ENCODE peak calls at places on chromosomes 1 and 21, in five cellular contexts. One of them, this sample, is unnamed.

GRCh38 chr1:201142011-201142853 is 12.0 kb downstream of the TMEM9 start:
- DNase-seq in activated T-cell treated with anti-CD3 and anti-CD28 coated beads, Interleukin-2, amount 50 U/mL, for 72 hours: no peak
- DNase-seq in NCI-H1092 treated with DMSO at 0.1 percent for 48 hours: no peak
- DNase-seq in fibroblast of lung: no peak
- DNase-seq in putamen: no peak
- DNase-seq in this sample: peak; percentile 24

GRCh38 chr1:205356424-205357151 is at the start of gene KLHDC8A:
- DNase-seq in activated T-cell treated with anti-CD3 and anti-CD28 coated beads, Interleukin-2, amount 50 U/mL, for 72 hours: no peak
- DNase-seq in putamen: no peak
- DNase-seq in NCI-H1092 treated with DMSO at 0.1 percent for 48 hours: peak; percentile 91
- DNase-seq in fibroblast of lung: peak; percentile 51
- DNase-seq in this sample: peak; percentile 51

GRCh38 chr1:172354291-172354940 is 66.1 kb upstream of the C1orf105 start:
- DNase-seq in NCI-H1092 treated with DMSO at 0.1 percent for 48 hours: no peak
- DNase-seq in activated T-cell treated with anti-CD3 and anti-CD28 coated beads, Interleukin-2, amount 50 U/mL, for 72 hours: no peak
- DNase-seq in putamen: no peak
- DNase-seq in fibroblast of lung: no peak
- DNase-seq in this sample: no peak

GRCh38 chr1:228014235-228014930 is 7.6 kb downstream of the WNT3A start:
- DNase-seq in fibroblast of lung: peak; percentile 74
- DNase-seq in NCI-H1092 treated with DMSO at 0.1 percent for 48 hours: peak; percentile 32
- DNase-seq in activated T-cell treated with anti-CD3 and anti-CD28 coated beads, Interleukin-2, amount 50 U/mL, for 72 hours: no peak
- DNase-seq in putamen: no peak
- DNase-seq in this sample: peak; percentile 19

GRCh38 chr1:28036431-28036830 is 52.0 kb downstream of the EYA3 start:
- DNase-seq in fibroblast of lung: no peak
- DNase-seq in activated T-cell treated with anti-CD3 and anti-CD28 coated beads, Interleukin-2, amount 50 U/mL, for 72 hours: no peak
- DNase-seq in NCI-H1092 treated with DMSO at 0.1 percent for 48 hours: no peak
- DNase-seq in putamen: no peak
- DNase-seq in this sample: no peak

GRCh38 chr1:83761084-83761760 is 237.7 kb downstream of the TTLL7 start:
- DNase-seq in fibroblast of lung: no peak
- DNase-seq in NCI-H1092 treated with DMSO at 0.1 percent for 48 hours: no peak
- DNase-seq in activated T-cell treated with anti-CD3 and anti-CD28 coated beads, Interleukin-2, amount 50 U/mL, for 72 hours: peak; percentile 7
- DNase-seq in putamen: no peak
- DNase-seq in this sample: no peak

GRCh38 chr21:45894107-45894810 is 87.3 kb upstream of the COL6A1 start:
- DNase-seq in activated T-cell treated with anti-CD3 and anti-CD28 coated beads, Interleukin-2, amount 50 U/mL, for 72 hours: no peak
- DNase-seq in fibroblast of lung: peak; percentile 81
- DNase-seq in putamen: no peak
- DNase-seq in NCI-H1092 treated with DMSO at 0.1 percent for 48 hours: no peak
- DNase-seq in this sample: no peak

GRCh38 chr1:64133036-64133435 is 70.4 kb upstream of the UBE2U start:
- DNase-seq in NCI-H1092 treated with DMSO at 0.1 percent for 48 hours: no peak
- DNase-seq in activated T-cell treated with anti-CD3 and anti-CD28 coated beads, Interleukin-2, amount 50 U/mL, for 72 hours: no peak
- DNase-seq in fibroblast of lung: peak; percentile 92
- DNase-seq in putamen: no peak
- DNase-seq in this sample: no peak

GRCh38 chr1:173276922-173277800 is 70.0 kb upstream of the TNFSF4 start:
- DNase-seq in activated T-cell treated with anti-CD3 and anti-CD28 coated beads, Interleukin-2, amount 50 U/mL, for 72 hours: peak; percentile 3
- DNase-seq in putamen: no peak
- DNase-seq in fibroblast of lung: no peak
- DNase-seq in NCI-H1092 treated with DMSO at 0.1 percent for 48 hours: no peak
- DNase-seq in this sample: no peak

GRCh38 chr21:25501996-25502665 is 105.2 kb downstream of the MRPL39 start:
- DNase-seq in NCI-H1092 treated with DMSO at 0.1 percent for 48 hours: no peak
- DNase-seq in putamen: no peak
- DNase-seq in fibroblast of lung: no peak
- DNase-seq in activated T-cell treated with anti-CD3 and anti-CD28 coated beads, Interleukin-2, amount 50 U/mL, for 72 hours: peak; percentile 73
- DNase-seq in this sample: no peak

GRCh38 chr1:70358921-70359564 is 4.5 kb upstream of the ANKRD13C start:
- DNase-seq in fibroblast of lung: peak; percentile 87
- DNase-seq in NCI-H1092 treated with DMSO at 0.1 percent for 48 hours: no peak
- DNase-seq in activated T-cell treated with anti-CD3 and anti-CD28 coated beads, Interleukin-2, amount 50 U/mL, for 72 hours: no peak
- DNase-seq in putamen: no peak
- DNase-seq in this sample: no peak

GRCh38 chr1:170133663-170134062 is 12.1 kb upstream of the NTMT2 start:
- DNase-seq in fibroblast of lung: no peak
- DNase-seq in activated T-cell treated with anti-CD3 and anti-CD28 coated beads, Interleukin-2, amount 50 U/mL, for 72 hours: no peak
- DNase-seq in NCI-H1092 treated with DMSO at 0.1 percent for 48 hours: no peak
- DNase-seq in putamen: no peak
- DNase-seq in this sample: no peak

GRCh38 chr1:167627865-167628641 is 2.0 kb upstream of the RCSD1 start:
- DNase-seq in activated T-cell treated with anti-CD3 and anti-CD28 coated beads, Interleukin-2, amount 50 U/mL, for 72 hours: peak; percentile 83
- DNase-seq in fibroblast of lung: peak; percentile 19
- DNase-seq in NCI-H1092 treated with DMSO at 0.1 percent for 48 hours: no peak
- DNase-seq in putamen: no peak
- DNase-seq in this sample: no peak

GRCh38 chr1:5579966-5580365 is 412.3 kb downstream of the NPHP4 start:
- DNase-seq in NCI-H1092 treated with DMSO at 0.1 percent for 48 hours: no peak
- DNase-seq in putamen: no peak
- DNase-seq in fibroblast of lung: no peak
- DNase-seq in activated T-cell treated with anti-CD3 and anti-CD28 coated beads, Interleukin-2, amount 50 U/mL, for 72 hours: no peak
- DNase-seq in this sample: no peak

GRCh38 chr21:39630191-39630591 is 17.5 kb downstream of the B3GALT5 start:
- DNase-seq in NCI-H1092 treated with DMSO at 0.1 percent for 48 hours: no peak
- DNase-seq in putamen: no peak
- DNase-seq in activated T-cell treated with anti-CD3 and anti-CD28 coated beads, Interleukin-2, amount 50 U/mL, for 72 hours: no peak
- DNase-seq in fibroblast of lung: peak; percentile 80
- DNase-seq in this sample: no peak

GRCh38 chr21:44958471-44959191 is 18.8 kb downstream of the SLX9 start:
- DNase-seq in fibroblast of lung: peak; percentile 51
- DNase-seq in activated T-cell treated with anti-CD3 and anti-CD28 coated beads, Interleukin-2, amount 50 U/mL, for 72 hours: no peak
- DNase-seq in NCI-H1092 treated with DMSO at 0.1 percent for 48 hours: no peak
- DNase-seq in putamen: peak; percentile 48
- DNase-seq in this sample: peak; percentile 72

GRCh38 chr1:3902546-3902945 is 2.5 kb upstream of the C1orf174 start:
- DNase-seq in putamen: peak; percentile 46
- DNase-seq in activated T-cell treated with anti-CD3 and anti-CD28 coated beads, Interleukin-2, amount 50 U/mL, for 72 hours: no peak
- DNase-seq in fibroblast of lung: no peak
- DNase-seq in NCI-H1092 treated with DMSO at 0.1 percent for 48 hours: no peak
- DNase-seq in this sample: no peak

GRCh38 chr1:10033359-10033845 is 644 bp downstream of the UBE4B start:
- DNase-seq in putamen: no peak
- DNase-seq in fibroblast of lung: peak; percentile 33
- DNase-seq in NCI-H1092 treated with DMSO at 0.1 percent for 48 hours: peak; percentile 67
- DNase-seq in activated T-cell treated with anti-CD3 and anti-CD28 coated beads, Interleukin-2, amount 50 U/mL, for 72 hours: no peak
- DNase-seq in this sample: no peak

GRCh38 chr1:200925821-200926220 is 31.1 kb downstream of the INAVA start:
- DNase-seq in fibroblast of lung: peak; percentile 53
- DNase-seq in putamen: no peak
- DNase-seq in NCI-H1092 treated with DMSO at 0.1 percent for 48 hours: no peak
- DNase-seq in activated T-cell treated with anti-CD3 and anti-CD28 coated beads, Interleukin-2, amount 50 U/mL, for 72 hours: peak; percentile 27
- DNase-seq in this sample: no peak

GRCh38 chr1:1960480-1961196 is 41.6 kb upstream of the TMEM52 start:
- DNase-seq in putamen: no peak
- DNase-seq in activated T-cell treated with anti-CD3 and anti-CD28 coated beads, Interleukin-2, amount 50 U/mL, for 72 hours: no peak
- DNase-seq in fibroblast of lung: no peak
- DNase-seq in NCI-H1092 treated with DMSO at 0.1 percent for 48 hours: no peak
- DNase-seq in this sample: no peak

GRCh38 chr21:44925027-44925755 is 4.5 kb upstream of the ITGB2 start:
- DNase-seq in putamen: no peak
- DNase-seq in fibroblast of lung: peak; percentile 47
- DNase-seq in activated T-cell treated with anti-CD3 and anti-CD28 coated beads, Interleukin-2, amount 50 U/mL, for 72 hours: no peak
- DNase-seq in NCI-H1092 treated with DMSO at 0.1 percent for 48 hours: no peak
- DNase-seq in this sample: no peak

GRCh38 chr1:61091455-61091854 is 9.1 kb downstream of the NFIA start:
- DNase-seq in fibroblast of lung: no peak
- DNase-seq in NCI-H1092 treated with DMSO at 0.1 percent for 48 hours: no peak
- DNase-seq in putamen: no peak
- DNase-seq in activated T-cell treated with anti-CD3 and anti-CD28 coated beads, Interleukin-2, amount 50 U/mL, for 72 hours: no peak
- DNase-seq in this sample: no peak

GRCh38 chr21:43613755-43614638 is 45.3 kb downstream of the HSF2BP start:
- DNase-seq in NCI-H1092 treated with DMSO at 0.1 percent for 48 hours: no peak
- DNase-seq in putamen: no peak
- DNase-seq in fibroblast of lung: peak; percentile 62
- DNase-seq in activated T-cell treated with anti-CD3 and anti-CD28 coated beads, Interleukin-2, amount 50 U/mL, for 72 hours: no peak
- DNase-seq in this sample: no peak

GRCh38 chr1:52579415-52579814 is 22.8 kb upstream of the GPX7 start:
- DNase-seq in NCI-H1092 treated with DMSO at 0.1 percent for 48 hours: no peak
- DNase-seq in activated T-cell treated with anti-CD3 and anti-CD28 coated beads, Interleukin-2, amount 50 U/mL, for 72 hours: no peak
- DNase-seq in fibroblast of lung: peak; percentile 34
- DNase-seq in putamen: no peak
- DNase-seq in this sample: no peak

GRCh38 chr1:24487455-24487854 is 15.2 kb upstream of the RCAN3 start:
- DNase-seq in NCI-H1092 treated with DMSO at 0.1 percent for 48 hours: no peak
- DNase-seq in fibroblast of lung: no peak
- DNase-seq in activated T-cell treated with anti-CD3 and anti-CD28 coated beads, Interleukin-2, amount 50 U/mL, for 72 hours: no peak
- DNase-seq in putamen: no peak
- DNase-seq in this sample: no peak

GRCh38 chr1:158089925-158090675 is 90.6 kb upstream of the CD1D start:
- DNase-seq in activated T-cell treated with anti-CD3 and anti-CD28 coated beads, Interleukin-2, amount 50 U/mL, for 72 hours: no peak
- DNase-seq in putamen: no peak
- DNase-seq in fibroblast of lung: no peak
- DNase-seq in NCI-H1092 treated with DMSO at 0.1 percent for 48 hours: no peak
- DNase-seq in this sample: no peak

GRCh38 chr21:30256100-30256499 is 26.6 kb downstream of the KRTAP24-1 start:
- DNase-seq in fibroblast of lung: no peak
- DNase-seq in activated T-cell treated with anti-CD3 and anti-CD28 coated beads, Interleukin-2, amount 50 U/mL, for 72 hours: no peak
- DNase-seq in putamen: no peak
- DNase-seq in NCI-H1092 treated with DMSO at 0.1 percent for 48 hours: no peak
- DNase-seq in this sample: no peak

GRCh38 chr1:206643118-206643698 is 7.9 kb downstream of the DYRK3 start:
- DNase-seq in NCI-H1092 treated with DMSO at 0.1 percent for 48 hours: no peak
- DNase-seq in activated T-cell treated with anti-CD3 and anti-CD28 coated beads, Interleukin-2, amount 50 U/mL, for 72 hours: no peak
- DNase-seq in fibroblast of lung: no peak
- DNase-seq in putamen: no peak
- DNase-seq in this sample: no peak